ENCODE peak calls at places on chromosome X, in ten cellular contexts. U is CD4-positive, alpha-beta memory T cell; C is A549; W is cardiac muscle cell; X is HFF-Myc; A is GM12864; Y is fibroblast of lung; O is CD4-positive, CD25-positive, alpha-beta regulatory T cell; H is BJ; S is upper lobe of left lung. M is an unnamed sample.

GRCh38 chrX:7996414-7996813 is 69.2 kb upstream of the PNPLA4 start:
- DNase-seq in Y (peak; percentile 55), U (peak; percentile 26), H (no peak), O (peak; percentile 1), X (no peak), W (peak; percentile 65), A (no peak), C (peak; percentile 34), S (no peak), M (no peak)

GRCh38 chrX:37765507-37765906 is 14.4 kb upstream of the CYBB start:
- DNase-seq in C (no peak), Y (no peak), U (no peak), X (no peak), O (no peak), A (no peak), W (no peak), H (no peak), S (no peak), M (no peak)

GRCh38 chrX:27918799-27919198 is 62.5 kb downstream of the DCAF8L1 start:
- DNase-seq in U (no peak), H (no peak), O (no peak), S (peak; percentile 23), A (no peak), C (peak; percentile 10), W (peak; percentile 3), Y (peak; percentile 55), X (no peak), M (no peak)

GRCh38 chrX:135308345-135308855 is 880 bp upstream of the ETDC start:
- DNase-seq in U (no peak), A (no peak), H (no peak), O (no peak), C (no peak), Y (no peak), W (no peak), S (no peak), X (no peak), M (no peak)

GRCh38 chrX:65690057-65690855 is 22.8 kb downstream of the MSN start:
- DNase-seq in H (no peak), C (no peak), W (no peak), Y (peak; percentile 53), A (no peak), O (no peak), X (no peak), U (no peak), S (no peak), M (no peak)

GRCh38 chrX:30573125-30573524 is 4.4 kb downstream of the TASL start:
- DNase-seq in C (no peak), Y (no peak), H (no peak), W (no peak), X (no peak), O (no peak), U (no peak), S (no peak), A (no peak), M (no peak)

GRCh38 chrX:31540313-31540712 is 468.5 kb upstream of the FTHL17 start:
- DNase-seq in O (no peak), S (no peak), U (no peak), H (no peak), C (no peak), A (no peak), Y (no peak), X (no peak), W (no peak), M (no peak)

GRCh38 chrX:138847930-138848329 is 136.4 kb upstream of the FGF13 start:
- DNase-seq in U (no peak), C (peak; percentile 0), O (no peak), S (no peak), W (peak; percentile 30), X (no peak), H (no peak), A (no peak), Y (peak; percentile 37), M (peak; percentile 9)

GRCh38 chrX:66632473-66632872 is 6.4 kb downstream of the EDA2R start:
- DNase-seq in H (no peak), U (no peak), C (no peak), Y (no peak), O (no peak), W (no peak), A (no peak), X (no peak), S (no peak), M (no peak)

GRCh38 chrX:140710710-140711109 is 1.2 kb downstream of the LINC00632 start:
- DNase-seq in Y (peak; percentile 82), W (no peak), S (no peak), H (no peak), X (no peak), A (no peak), O (no peak), C (no peak), U (no peak), M (no peak)

GRCh38 chrX:47191331-47191730 is 2.3 kb upstream of the UBA1 start:
- DNase-seq in U (peak; percentile 45), X (no peak), H (no peak), S (peak; percentile 30), O (peak; percentile 22), A (peak; percentile 51), Y (no peak), C (no peak), W (peak; percentile 25), M (no peak)

GRCh38 chrX:24676403-24677024 is 17.2 kb upstream of the POLA1 start:
- DNase-seq in H (no peak), C (peak; percentile 18), U (peak; percentile 13), W (peak; percentile 48), X (no peak), O (no peak), S (no peak), A (no peak), Y (peak; percentile 8), M (no peak)

GRCh38 chrX:6954836-6955235 is 192.7 kb upstream of the STS start:
- DNase-seq in O (no peak), Y (no peak), H (no peak), S (no peak), W (no peak), C (no peak), A (no peak), X (no peak), U (no peak), M (no peak)

GRCh38 chrX:3191186-3191585 is 149.9 kb downstream of the ARSF start:
- DNase-seq in Y (no peak), H (peak; percentile 44), S (no peak), O (no peak), A (no peak), X (peak; percentile 49), U (no peak), W (no peak), C (no peak), M (no peak)

GRCh38 chrX:128728943-128729342 is 676.7 kb upstream of the ACTRT1 start:
- DNase-seq in X (no peak), W (no peak), Y (no peak), H (no peak), O (no peak), C (no peak), S (no peak), A (no peak), U (no peak), M (no peak)

GRCh38 chrX:53716328-53717088 is 30.0 kb upstream of the HUWE1 start:
- DNase-seq in S (no peak), C (no peak), U (peak; percentile 74), W (no peak), A (no peak), O (peak; percentile 33), X (peak; percentile 25), H (no peak), Y (peak; percentile 32), M (no peak)

GRCh38 chrX:150693782-150694574 is 782 bp downstream of the MTMR1 start:
- DNase-seq in W (peak; percentile 59), U (peak; percentile 61), C (peak; percentile 21), H (peak; percentile 61), X (peak; percentile 10), Y (peak; percentile 41), S (peak; percentile 71), O (peak; percentile 67), A (peak; percentile 53), M (no peak)

DNA sequence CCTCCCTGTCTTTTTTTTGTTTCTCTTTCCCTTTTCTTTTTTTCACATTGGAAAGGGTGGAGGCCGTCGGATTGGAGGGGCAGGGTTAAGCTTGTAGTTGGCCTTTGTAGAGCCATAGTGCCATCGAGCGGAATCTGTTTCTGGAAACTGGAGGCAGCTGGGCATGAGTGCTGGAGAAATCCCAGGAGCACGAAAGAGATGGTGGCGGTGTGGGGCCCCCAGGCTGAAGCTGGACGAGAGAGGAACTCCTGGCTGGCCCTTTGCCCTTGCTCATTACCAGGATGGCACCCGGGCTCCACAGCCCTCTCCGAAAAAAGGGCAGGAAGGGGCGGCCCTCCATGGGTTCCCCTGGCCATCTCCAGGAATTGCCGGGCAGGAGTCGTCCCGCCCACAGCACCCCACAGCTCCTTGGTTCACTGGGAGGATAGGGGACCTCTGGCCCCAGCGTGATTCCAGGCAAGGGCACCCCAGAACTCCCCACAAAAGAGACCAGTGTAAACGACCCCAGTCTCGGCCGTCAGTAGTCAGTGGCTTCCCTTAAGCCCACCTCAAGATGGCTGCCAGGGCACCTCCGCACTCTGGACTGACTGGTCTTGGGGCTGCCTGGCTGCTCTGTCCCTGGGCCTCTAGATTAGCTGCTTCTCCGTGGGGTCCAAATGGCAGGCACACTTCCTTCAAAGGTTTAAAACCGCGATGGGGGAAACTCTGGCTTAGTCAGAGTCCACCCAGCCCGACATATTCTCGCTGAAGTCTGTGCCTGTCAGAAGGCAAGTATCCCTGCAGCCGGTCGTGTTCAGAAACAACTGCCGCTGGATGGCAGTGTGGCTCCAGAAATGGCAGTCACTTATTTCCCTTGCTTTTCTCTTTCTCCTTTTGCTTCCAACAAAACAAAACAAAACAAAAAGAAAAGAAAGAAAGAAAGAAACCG is 74.1 kb downstream of the NBDY start:
- DNase-seq in Y (peak; percentile 50), U (peak; percentile 78), O (peak; percentile 24), W (peak; percentile 48), X (no peak), C (no peak), S (peak; percentile 64), A (no peak), H (no peak), M (peak; percentile 17)
- H3K4me3 ChIP-seq in Y (no peak overlapping the region), U (no peak overlapping the region), O (no peak overlapping the region), W (no peak overlapping the region), X (no peak overlapping the region), C (no peak overlapping the region), S (peak overlapping the region; percentile 55), A (no peak overlapping the region), H (no peak overlapping the region), M (peak overlapping the region; percentile 14)

GRCh38 chrX:101750744-101751143 is 91.1 kb upstream of the ARMCX2 start:
- DNase-seq in X (no peak), U (no peak), S (no peak), C (no peak), A (no peak), O (no peak), Y (no peak), H (no peak), W (no peak), M (no peak)
- H3K4me3 ChIP-seq in X (no peak overlapping the region), U (no peak overlapping the region), S (no peak overlapping the region), C (no peak overlapping the region), A (no peak overlapping the region), O (no peak overlapping the region), Y (no peak overlapping the region), H (no peak overlapping the region), W (no peak overlapping the region), M (no peak overlapping the region)

GRCh38 chrX:9147086-9147485 is 113.2 kb upstream of the FAM9B start:
- DNase-seq in U (no peak), W (no peak), H (no peak), O (no peak), Y (no peak), A (no peak), S (no peak), C (no peak), X (no peak), M (no peak)
- H3K4me3 ChIP-seq in U (no peak overlapping the region), W (no peak overlapping the region), H (no peak overlapping the region), O (no peak overlapping the region), Y (no peak overlapping the region), A (no peak overlapping the region), S (no peak overlapping the region), C (no peak overlapping the region), X (no peak overlapping the region), M (no peak overlapping the region)

GRCh38 chrX:71912156-71912555 is 1.5 kb downstream of the NHSL2 start:
- DNase-seq in C (no peak), O (no peak), W (peak; percentile 5), S (no peak), A (no peak), X (no peak), Y (no peak), H (no peak), U (no peak), M (no peak)
- H3K4me3 ChIP-seq in C (peak overlapping the region; percentile 57), O (no peak overlapping the region), W (peak overlapping the region; percentile 69), S (no peak overlapping the region), A (no peak overlapping the region), X (peak overlapping the region; percentile 56), Y (no peak overlapping the region), H (no peak overlapping the region), U (no peak overlapping the region), M (peak overlapping the region; percentile 41)